ENCODE peak calls at places on chromosomes 7 and 10, in seven cellular contexts. One of them, this sample, is unnamed.

GRCh38 chr7:146655928-146656797 is 539.6 kb downstream of the CNTNAP2 start:
- DNase-seq in fibroblast of pulmonary artery: no peak
- DNase-seq in K562: no peak
- DNase-seq in hepatocyte: peak; percentile 56
- DNase-seq in cardiac fibroblast: no peak
- DNase-seq in choroid plexus epithelial cell: peak; percentile 65
- DNase-seq in CD4-positive, alpha-beta memory T cell: no peak
- DNase-seq in this sample: no peak

GRCh38 chr10:21090609-21091082 is 193.5 kb upstream of the NEBL start:
- DNase-seq in hepatocyte: no peak
- DNase-seq in CD4-positive, alpha-beta memory T cell: no peak
- DNase-seq in fibroblast of pulmonary artery: no peak
- DNase-seq in choroid plexus epithelial cell: no peak
- DNase-seq in K562: no peak
- DNase-seq in cardiac fibroblast: no peak
- DNase-seq in this sample: no peak

GRCh38 chr7:86644282-86645173 is 819 bp downstream of the GRM3 start:
- DNase-seq in hepatocyte: no peak
- DNase-seq in CD4-positive, alpha-beta memory T cell: no peak
- DNase-seq in K562: no peak
- DNase-seq in fibroblast of pulmonary artery: no peak
- DNase-seq in cardiac fibroblast: no peak
- DNase-seq in choroid plexus epithelial cell: no peak
- DNase-seq in this sample: peak; percentile 70

GRCh38 chr10:106711313-106711906 is 453.1 kb downstream of the SORCS1 start:
- DNase-seq in hepatocyte: peak; percentile 65
- DNase-seq in K562: peak; percentile 74
- DNase-seq in cardiac fibroblast: peak; percentile 7
- DNase-seq in choroid plexus epithelial cell: peak; percentile 35
- DNase-seq in CD4-positive, alpha-beta memory T cell: no peak
- DNase-seq in fibroblast of pulmonary artery: peak; percentile 22
- DNase-seq in this sample: peak; percentile 66

GRCh38 chr7:32694182-32694581 is 197.4 kb downstream of the KBTBD2 start:
- DNase-seq in hepatocyte: no peak
- DNase-seq in cardiac fibroblast: no peak
- DNase-seq in choroid plexus epithelial cell: no peak
- DNase-seq in fibroblast of pulmonary artery: no peak
- DNase-seq in CD4-positive, alpha-beta memory T cell: no peak
- DNase-seq in K562: no peak
- DNase-seq in this sample: no peak

GRCh38 chr7:83324596-83324995 is 161.9 kb upstream of the PCLO start:
- DNase-seq in CD4-positive, alpha-beta memory T cell: no peak
- DNase-seq in K562: no peak
- DNase-seq in cardiac fibroblast: no peak
- DNase-seq in choroid plexus epithelial cell: no peak
- DNase-seq in fibroblast of pulmonary artery: no peak
- DNase-seq in hepatocyte: no peak
- DNase-seq in this sample: no peak

GRCh38 chr10:133390597-133391248 is 3.2 kb upstream of the MTG1 start:
- DNase-seq in hepatocyte: no peak
- DNase-seq in cardiac fibroblast: no peak
- DNase-seq in CD4-positive, alpha-beta memory T cell: no peak
- DNase-seq in choroid plexus epithelial cell: no peak
- DNase-seq in fibroblast of pulmonary artery: no peak
- DNase-seq in K562: peak; percentile 10
- DNase-seq in this sample: peak; percentile 31

GRCh38 chr7:135326636-135327280 is 93.1 kb downstream of the STRA8 start:
- DNase-seq in hepatocyte: no peak
- DNase-seq in choroid plexus epithelial cell: peak; percentile 71
- DNase-seq in cardiac fibroblast: peak; percentile 40
- DNase-seq in K562: no peak
- DNase-seq in fibroblast of pulmonary artery: peak; percentile 42
- DNase-seq in CD4-positive, alpha-beta memory T cell: no peak
- DNase-seq in this sample: no peak

GRCh38 chr7:137873524-137873923 is 26.8 kb upstream of the DGKI start:
- DNase-seq in CD4-positive, alpha-beta memory T cell: no peak
- DNase-seq in cardiac fibroblast: peak; percentile 35
- DNase-seq in choroid plexus epithelial cell: peak; percentile 70
- DNase-seq in K562: no peak
- DNase-seq in fibroblast of pulmonary artery: peak; percentile 74
- DNase-seq in hepatocyte: no peak
- DNase-seq in this sample: no peak

GRCh38 chr10:66349076-66349475 is 576.8 kb upstream of the LRRTM3 start:
- DNase-seq in choroid plexus epithelial cell: no peak
- DNase-seq in K562: no peak
- DNase-seq in CD4-positive, alpha-beta memory T cell: no peak
- DNase-seq in fibroblast of pulmonary artery: no peak
- DNase-seq in hepatocyte: no peak
- DNase-seq in cardiac fibroblast: no peak
- DNase-seq in this sample: no peak

GRCh38 chr10:52668024-52668423 is 104.6 kb downstream of the MBL2 start:
- DNase-seq in K562: no peak
- DNase-seq in cardiac fibroblast: peak; percentile 10
- DNase-seq in choroid plexus epithelial cell: no peak
- DNase-seq in hepatocyte: no peak
- DNase-seq in CD4-positive, alpha-beta memory T cell: no peak
- DNase-seq in fibroblast of pulmonary artery: no peak
- DNase-seq in this sample: no peak

GRCh38 chr10:125011171-125011925 is 69.4 kb downstream of the ZRANB1 start:
- DNase-seq in fibroblast of pulmonary artery: no peak
- DNase-seq in CD4-positive, alpha-beta memory T cell: no peak
- DNase-seq in K562: no peak
- DNase-seq in choroid plexus epithelial cell: no peak
- DNase-seq in cardiac fibroblast: no peak
- DNase-seq in hepatocyte: no peak
- DNase-seq in this sample: no peak

GRCh38 chr10:49837096-49837495 is 75.0 kb upstream of the OGDHL start:
- DNase-seq in choroid plexus epithelial cell: peak; percentile 59
- DNase-seq in K562: no peak
- DNase-seq in fibroblast of pulmonary artery: peak; percentile 7
- DNase-seq in CD4-positive, alpha-beta memory T cell: no peak
- DNase-seq in cardiac fibroblast: peak; percentile 5
- DNase-seq in hepatocyte: peak; percentile 57
- DNase-seq in this sample: no peak

GRCh38 chr7:30584970-30585369 is 9.7 kb upstream of the GARS1 start:
- DNase-seq in choroid plexus epithelial cell: no peak
- DNase-seq in cardiac fibroblast: no peak
- DNase-seq in CD4-positive, alpha-beta memory T cell: no peak
- DNase-seq in K562: no peak
- DNase-seq in fibroblast of pulmonary artery: no peak
- DNase-seq in hepatocyte: no peak
- DNase-seq in this sample: peak; percentile 22

GRCh38 chr7:149459540-149460433 is 1.1 kb downstream of the ZNF777 start:
- DNase-seq in CD4-positive, alpha-beta memory T cell: peak; percentile 9
- DNase-seq in K562: peak; percentile 89
- DNase-seq in hepatocyte: peak; percentile 47
- DNase-seq in choroid plexus epithelial cell: peak; percentile 7
- DNase-seq in cardiac fibroblast: peak; percentile 11
- DNase-seq in fibroblast of pulmonary artery: peak; percentile 6
- DNase-seq in this sample: peak; percentile 86

GRCh38 chr10:69842020-69842419 is 40.3 kb downstream of the COL13A1 start:
- DNase-seq in cardiac fibroblast: no peak
- DNase-seq in K562: no peak
- DNase-seq in CD4-positive, alpha-beta memory T cell: no peak
- DNase-seq in hepatocyte: no peak
- DNase-seq in choroid plexus epithelial cell: no peak
- DNase-seq in fibroblast of pulmonary artery: no peak
- DNase-seq in this sample: no peak

GRCh38 chr10:116705498-116705897 is 36.9 kb downstream of the HSPA12A start:
- DNase-seq in K562: no peak
- DNase-seq in CD4-positive, alpha-beta memory T cell: no peak
- DNase-seq in choroid plexus epithelial cell: no peak
- DNase-seq in hepatocyte: no peak
- DNase-seq in fibroblast of pulmonary artery: no peak
- DNase-seq in cardiac fibroblast: no peak
- DNase-seq in this sample: no peak

GRCh38 chr10:79129361-79129997 is 60.7 kb downstream of the ZMIZ1 start:
- DNase-seq in choroid plexus epithelial cell: peak; percentile 61
- DNase-seq in K562: peak; percentile 73
- DNase-seq in cardiac fibroblast: peak; percentile 54
- DNase-seq in hepatocyte: peak; percentile 61
- DNase-seq in CD4-positive, alpha-beta memory T cell: no peak
- DNase-seq in fibroblast of pulmonary artery: no peak
- DNase-seq in this sample: peak; percentile 97

DNA sequence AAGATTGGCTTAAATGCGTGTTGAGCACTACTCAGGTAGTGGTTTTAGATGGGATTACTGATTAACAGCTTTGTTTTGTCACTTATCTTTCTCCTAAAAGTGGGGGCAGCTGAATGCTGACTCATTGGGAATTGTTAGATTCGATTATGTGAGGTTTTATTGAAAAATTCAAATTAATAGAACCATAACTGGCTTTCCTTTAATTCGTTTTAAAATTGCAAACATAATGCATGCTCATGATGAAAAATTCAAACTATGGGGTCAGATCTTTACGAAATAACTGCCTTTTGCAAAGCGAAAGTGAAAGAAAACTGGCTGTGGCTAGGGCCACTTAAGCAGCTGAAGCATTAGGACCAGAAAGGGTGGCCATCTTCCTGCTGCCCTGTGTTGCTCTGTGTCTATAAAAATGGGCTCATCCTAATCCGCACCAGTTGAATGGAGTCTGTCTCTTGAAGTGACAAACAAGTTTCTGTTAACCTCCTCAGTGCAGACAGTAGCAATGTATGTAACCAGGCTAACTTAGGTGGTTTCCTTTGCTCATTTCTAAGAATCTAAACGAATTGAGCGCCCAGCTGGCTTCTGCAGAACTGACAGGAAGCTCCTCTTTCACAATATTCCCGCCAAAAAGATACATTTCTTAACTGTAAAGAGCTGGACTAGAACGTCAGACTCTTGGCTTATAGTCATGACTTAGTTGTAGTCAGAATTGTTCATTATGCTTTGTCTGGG is 27.8 kb downstream of the DENND10 start:
- DNase-seq in fibroblast of pulmonary artery: peak; percentile 73
- DNase-seq in choroid plexus epithelial cell: peak; percentile 66
- DNase-seq in hepatocyte: no peak
- DNase-seq in CD4-positive, alpha-beta memory T cell: peak; percentile 57
- DNase-seq in cardiac fibroblast: peak; percentile 66
- DNase-seq in K562: no peak
- DNase-seq in this sample: no peak
- H3K4me3 ChIP-seq in fibroblast of pulmonary artery: no peak overlapping the region
- H3K4me3 ChIP-seq in choroid plexus epithelial cell: no peak overlapping the region
- H3K4me3 ChIP-seq in hepatocyte: no peak overlapping the region
- H3K4me3 ChIP-seq in CD4-positive, alpha-beta memory T cell: peak overlapping the region; percentile 3
- H3K4me3 ChIP-seq in cardiac fibroblast: no peak overlapping the region
- H3K4me3 ChIP-seq in K562: peak overlapping the region; percentile 3
- H3K4me3 ChIP-seq in this sample: no peak overlapping the region

GRCh38 chr10:11538834-11539190 is 72.6 kb downstream of the USP6NL start:
- DNase-seq in K562: no peak
- DNase-seq in cardiac fibroblast: no peak
- DNase-seq in choroid plexus epithelial cell: no peak
- DNase-seq in hepatocyte: no peak
- DNase-seq in fibroblast of pulmonary artery: no peak
- DNase-seq in CD4-positive, alpha-beta memory T cell: no peak
- DNase-seq in this sample: no peak
- H3K4me3 ChIP-seq in K562: no peak overlapping the region
- H3K4me3 ChIP-seq in cardiac fibroblast: no peak overlapping the region
- H3K4me3 ChIP-seq in choroid plexus epithelial cell: no peak overlapping the region
- H3K4me3 ChIP-seq in hepatocyte: no peak overlapping the region
- H3K4me3 ChIP-seq in fibroblast of pulmonary artery: no peak overlapping the region
- H3K4me3 ChIP-seq in CD4-positive, alpha-beta memory T cell: no peak overlapping the region
- H3K4me3 ChIP-seq in this sample: no peak overlapping the region

GRCh38 chr10:6920072-6921019 is 340.3 kb upstream of the PRKCQ start:
- DNase-seq in K562: peak; percentile 89
- DNase-seq in cardiac fibroblast: peak; percentile 66
- DNase-seq in CD4-positive, alpha-beta memory T cell: peak; percentile 68
- DNase-seq in fibroblast of pulmonary artery: peak; percentile 60
- DNase-seq in choroid plexus epithelial cell: peak; percentile 39
- DNase-seq in hepatocyte: peak; percentile 86
- DNase-seq in this sample: peak; percentile 62
- H3K4me3 ChIP-seq in K562: peak overlapping the region; percentile 5
- H3K4me3 ChIP-seq in cardiac fibroblast: no peak overlapping the region
- H3K4me3 ChIP-seq in CD4-positive, alpha-beta memory T cell: no peak overlapping the region
- H3K4me3 ChIP-seq in fibroblast of pulmonary artery: no peak overlapping the region
- H3K4me3 ChIP-seq in choroid plexus epithelial cell: no peak overlapping the region
- H3K4me3 ChIP-seq in hepatocyte: no peak overlapping the region
- H3K4me3 ChIP-seq in this sample: no peak overlapping the region

DNA sequence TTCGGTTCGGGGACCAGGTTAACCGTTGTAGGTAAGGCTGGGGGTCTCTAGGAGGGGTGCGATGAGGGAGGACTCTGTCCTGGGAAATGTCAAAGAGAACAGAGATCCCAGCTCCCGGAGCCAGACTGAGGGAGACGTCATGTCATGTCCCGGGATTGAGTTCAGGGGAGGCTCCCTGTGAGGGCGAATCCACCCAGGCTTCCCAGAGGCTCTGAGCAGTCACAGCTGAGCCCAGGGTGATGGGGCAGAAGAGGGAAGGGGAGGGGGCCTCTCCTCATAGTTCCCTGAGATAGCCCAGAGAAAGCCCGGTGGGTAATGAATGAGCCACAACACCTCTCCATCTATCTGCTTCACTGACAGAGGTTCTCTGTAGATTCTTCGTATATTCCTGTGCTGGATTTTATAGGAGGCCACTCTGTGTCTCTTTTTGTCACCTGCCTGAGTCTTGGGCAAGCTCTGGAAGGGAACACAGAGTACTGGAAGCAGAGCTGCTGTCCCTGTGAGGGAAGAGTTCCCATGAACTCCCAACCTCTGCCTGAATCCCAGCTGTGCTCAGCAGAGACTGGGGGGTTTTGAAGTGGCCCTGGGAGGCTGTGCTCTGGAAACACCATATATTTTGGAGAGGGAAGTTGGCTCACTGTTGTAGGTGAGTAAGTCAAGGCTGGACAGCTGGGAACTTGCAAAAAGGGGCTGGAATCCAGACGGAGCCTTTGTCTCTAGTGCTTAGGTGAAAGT is 16.4 kb downstream of the PRSS2 start:
- DNase-seq in CD4-positive, alpha-beta memory T cell: no peak
- DNase-seq in cardiac fibroblast: no peak
- DNase-seq in K562: no peak
- DNase-seq in hepatocyte: no peak
- DNase-seq in fibroblast of pulmonary artery: no peak
- DNase-seq in choroid plexus epithelial cell: no peak
- DNase-seq in this sample: no peak
- H3K4me3 ChIP-seq in CD4-positive, alpha-beta memory T cell: peak overlapping the region; percentile 85
- H3K4me3 ChIP-seq in cardiac fibroblast: no peak overlapping the region
- H3K4me3 ChIP-seq in K562: no peak overlapping the region
- H3K4me3 ChIP-seq in hepatocyte: no peak overlapping the region
- H3K4me3 ChIP-seq in fibroblast of pulmonary artery: no peak overlapping the region
- H3K4me3 ChIP-seq in choroid plexus epithelial cell: no peak overlapping the region
- H3K4me3 ChIP-seq in this sample: no peak overlapping the region

GRCh38 chr7:26196305-26196704 is 4.2 kb downstream of the HNRNPA2B1 start:
- DNase-seq in CD4-positive, alpha-beta memory T cell: no peak
- DNase-seq in fibroblast of pulmonary artery: no peak
- DNase-seq in cardiac fibroblast: no peak
- DNase-seq in hepatocyte: no peak
- DNase-seq in choroid plexus epithelial cell: no peak
- DNase-seq in K562: no peak
- DNase-seq in this sample: no peak

GRCh38 chr7:26193432-26194206 is 6.9 kb downstream of the HNRNPA2B1 start:
- DNase-seq in K562: no peak
- DNase-seq in cardiac fibroblast: no peak
- DNase-seq in hepatocyte: no peak
- DNase-seq in fibroblast of pulmonary artery: no peak
- DNase-seq in CD4-positive, alpha-beta memory T cell: no peak
- DNase-seq in choroid plexus epithelial cell: no peak
- DNase-seq in this sample: no peak

GRCh38 chr7:26197153-26198115 is 3.1 kb downstream of the HNRNPA2B1 start:
- DNase-seq in K562: no peak
- DNase-seq in fibroblast of pulmonary artery: no peak
- DNase-seq in hepatocyte: no peak
- DNase-seq in cardiac fibroblast: no peak
- DNase-seq in CD4-positive, alpha-beta memory T cell: no peak
- DNase-seq in choroid plexus epithelial cell: no peak
- DNase-seq in this sample: no peak

GRCh38 chr7:26195867-26196266 is 4.7 kb downstream of the HNRNPA2B1 start:
- DNase-seq in CD4-positive, alpha-beta memory T cell: no peak
- DNase-seq in K562: no peak
- DNase-seq in hepatocyte: no peak
- DNase-seq in cardiac fibroblast: no peak
- DNase-seq in fibroblast of pulmonary artery: no peak
- DNase-seq in choroid plexus epithelial cell: no peak
- DNase-seq in this sample: no peak

GRCh38 chr7:26195182-26195581 is 5.4 kb downstream of the HNRNPA2B1 start:
- DNase-seq in CD4-positive, alpha-beta memory T cell: no peak
- DNase-seq in choroid plexus epithelial cell: no peak
- DNase-seq in hepatocyte: no peak
- DNase-seq in K562: no peak
- DNase-seq in cardiac fibroblast: no peak
- DNase-seq in fibroblast of pulmonary artery: no peak
- DNase-seq in this sample: no peak
- H3K4me3 ChIP-seq in CD4-positive, alpha-beta memory T cell: no peak overlapping the region
- H3K4me3 ChIP-seq in choroid plexus epithelial cell: no peak overlapping the region
- H3K4me3 ChIP-seq in hepatocyte: no peak overlapping the region
- H3K4me3 ChIP-seq in K562: no peak overlapping the region
- H3K4me3 ChIP-seq in cardiac fibroblast: no peak overlapping the region
- H3K4me3 ChIP-seq in fibroblast of pulmonary artery: no peak overlapping the region
- H3K4me3 ChIP-seq in this sample: no peak overlapping the region

This sample was measured in H7.